ENCODE peak calls at places on chromosomes 7 and 10, in ten cellular contexts. I is HCT116, R is suprapubic skin, P is transverse colon, U is sigmoid colon, K is breast epithelium, M is spleen, S is Panc1, Y is SK-N-SH, Q is H1. A is an unnamed sample. For H3K27me3, the result is how much of the 10 kb centered on the place peaks cover.

GRCh38 chr10:851891-852290 is 79.6 kb downstream of the LARP4B start:
- DNase-seq in I (no peak), R (no peak), P (no peak), U (no peak), K (no peak), M (no peak), S (no peak), Y (no peak), Q (no peak), A (no peak)

GRCh38 chr7:116588641-116589594 is 64.1 kb downstream of the CAV1 start:
- DNase-seq in I (peak), R (no peak), P (no peak), U (no peak), K (no peak), M (no peak), S (peak), Y (peak), Q (no peak), A (peak)

GRCh38 chr10:73946253-73947145 is 35.6 kb downstream of the PLAU start:
- DNase-seq in I (no peak), R (no peak), P (no peak), U (peak), K (no peak), M (peak), S (no peak), Y (no peak), Q (no peak), A (no peak)

GRCh38 chr10:112883853-112884502 is 66.1 kb upstream of the TCF7L2 start:
- DNase-seq in I (no peak), R (no peak), P (no peak), U (no peak), K (no peak), M (no peak), S (no peak), Y (no peak), Q (no peak), A (no peak)

GRCh38 chr10:17203416-17203815 is 1.9 kb upstream of the TRDMT1 start:
- DNase-seq in I (no peak), R (no peak), P (no peak), U (no peak), K (no peak), M (no peak), S (no peak), Y (no peak), Q (no peak), A (no peak)

GRCh38 chr7:103025341-103025740 is 49.3 kb downstream of the FBXL13 start:
- DNase-seq in I (no peak), R (no peak), P (no peak), U (no peak), K (no peak), M (no peak), S (no peak), Y (peak), Q (no peak), A (peak)

GRCh38 chr10:70063418-70064098 is 10.9 kb downstream of the MACROH2A2 start:
- DNase-seq in I (no peak), R (no peak), P (no peak), U (no peak), K (no peak), M (no peak), S (no peak), Y (no peak), Q (no peak), A (no peak)

GRCh38 chr10:131847241-131847783 is 53.5 kb upstream of the PPP2R2D start:
- DNase-seq in I (no peak), R (no peak), P (no peak), U (no peak), K (peak), M (peak), S (no peak), Y (no peak), Q (no peak), A (no peak)

GRCh38 chr10:36703179-36703578 is 422.2 kb upstream of the ANKRD30A start:
- DNase-seq in I (no peak), R (no peak), P (no peak), U (no peak), K (no peak), M (no peak), S (no peak), Y (no peak), Q (no peak), A (no peak)

GRCh38 chr10:102628451-102628911 is 15.8 kb upstream of the TRIM8 start:
- DNase-seq in I (no peak), R (no peak), P (no peak), U (peak), K (no peak), M (peak), S (no peak), Y (peak), Q (no peak), A (no peak)

DNA sequence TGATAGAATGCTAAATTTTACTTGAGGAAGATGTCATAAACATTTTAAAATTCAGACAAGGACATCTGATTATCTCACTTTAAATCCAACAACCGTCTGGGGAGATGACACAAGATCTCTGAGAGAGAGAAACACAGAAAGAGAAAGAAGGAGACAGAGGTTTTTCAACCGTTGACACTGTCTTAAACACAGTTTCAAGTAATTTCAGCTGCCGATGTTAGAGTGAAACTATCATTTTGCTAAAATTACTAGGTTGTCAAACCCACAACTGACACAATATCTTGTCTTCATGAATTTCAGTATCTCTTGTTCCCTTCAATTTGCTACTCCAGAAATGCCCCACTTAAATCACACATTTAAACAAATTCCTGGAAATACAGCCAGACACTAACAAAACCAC is 174.8 kb downstream of the RAPGEF5 start:
- DNase-seq in I (no peak), R (no peak), P (no peak), U (no peak), K (no peak), M (no peak), S (no peak), Y (no peak), Q (no peak), A (no peak)
- TF ChIP-seq POLR2AphosphoS5 in I (no peak), R (no peak), P (no peak), U (no peak), K (no peak), M (no peak), S (no peak), Y (no peak), Q (no peak), A (no peak)

DNA sequence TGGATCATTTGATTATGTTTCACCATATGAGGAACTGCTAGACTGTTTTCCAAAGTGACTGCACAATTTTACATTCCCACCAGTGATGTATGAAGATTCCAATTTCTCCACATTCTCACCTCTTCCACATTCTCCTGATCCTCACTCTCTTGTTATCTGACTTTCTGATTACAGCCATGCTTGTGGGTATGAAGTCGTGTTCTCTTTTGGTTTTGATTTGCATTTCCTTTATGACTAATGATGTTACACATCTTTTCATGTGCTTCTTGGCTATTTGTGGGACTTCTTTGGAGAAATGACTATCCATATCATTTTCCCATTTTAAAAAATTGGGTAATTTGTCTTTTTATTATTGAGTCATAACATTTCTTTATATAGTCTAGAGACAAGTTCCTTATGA is 10.5 kb upstream of the GIMAP8 start:
- DNase-seq in I (no peak), R (no peak), P (no peak), U (no peak), K (no peak), M (no peak), S (no peak), Y (no peak), Q (no peak), A (no peak)
- H3K27me3 ChIP-seq in I (under half), R (under half), P (under half), U (under half), K (under half), M (under half), S (under half), Y (under half), Q (under half), A (under half)

GRCh38 chr7:100867040-100867795 is at the start of gene TRIP6:
- DNase-seq in I (peak), R (peak), P (peak), U (peak), K (peak), M (peak), S (no peak), Y (peak), Q (peak), A (peak)
- TF ChIP-seq POLR2AphosphoS5 in I (peak), R (peak), P (peak), U (peak), K (peak), M (peak), S (no peak), Y (no peak), Q (peak), A (peak)

GRCh38 chr10:100562008-100562672 is 26.4 kb downstream of the HIF1AN start:
- DNase-seq in I (peak), R (no peak), P (peak), U (peak), K (peak), M (peak), S (peak), Y (peak), Q (peak), A (peak)
- H3K27me3 ChIP-seq in I (under half), R (half or more), P (half or more), U (under half), K (under half), M (half or more), S (under half), Y (under half), Q (under half), A (under half)

A was measured in HL-60.